ENCODE peak calls at places on chromosomes 11 and 22, in seven cellular contexts. Q is Panc1, W is HepG2, V is upper lobe of left lung, G is GM23338, K is HCT116, I is GM12878. M is an unnamed sample.

GRCh38 chr22:19208287-19208847 is 29.8 kb upstream of the SLC25A1 start:
- ATAC-seq in Q (no peak), W (no peak), V (no peak), G (no peak), K (no peak), I (no peak), M (no peak)

GRCh38 chr11:73659961-73660360 is 13.6 kb downstream of the PLEKHB1 start:
- ATAC-seq in Q (no peak), W (no peak), V (no peak), G (no peak), K (no peak), I (no peak), M (no peak)

GRCh38 chr22:27181537-27181936 is 524.1 kb downstream of the MIAT start:
- ATAC-seq in Q (no peak), W (no peak), V (no peak), G (no peak), K (no peak), I (no peak), M (no peak)

GRCh38 chr11:117039897-117040296 is 58.3 kb downstream of the SIK3 start:
- ATAC-seq in Q (peak), W (no peak), V (no peak), G (no peak), K (no peak), I (peak), M (no peak)

GRCh38 chr11:79437981-79438630 is 2.7 kb downstream of the TENM4 start:
- ATAC-seq in Q (peak), W (no peak), V (no peak), G (peak), K (no peak), I (no peak), M (peak)

GRCh38 chr11:16337421-16338213 is 18.7 kb downstream of the SOX6 start:
- ATAC-seq in Q (no peak), W (no peak), V (no peak), G (no peak), K (no peak), I (no peak), M (no peak)

GRCh38 chr11:80281194-80281593 is 840.4 kb upstream of the TENM4 start:
- ATAC-seq in Q (no peak), W (no peak), V (peak), G (no peak), K (no peak), I (no peak), M (no peak)

GRCh38 chr11:118488480-118489109 is 38.7 kb upstream of the TTC36 start:
- ATAC-seq in Q (peak), W (peak), V (no peak), G (peak), K (peak), I (peak), M (no peak)

GRCh38 chr11:2837096-2837601 is 48.4 kb downstream of the CDKN1C start:
- ATAC-seq in Q (peak), W (peak), V (peak), G (peak), K (peak), I (no peak), M (peak)

GRCh38 chr22:33789690-33790253 is 130.5 kb downstream of the LARGE1 start:
- ATAC-seq in Q (no peak), W (no peak), V (no peak), G (no peak), K (no peak), I (peak), M (no peak)

GRCh38 chr11:125873881-125874555 is 13.4 kb upstream of the HYLS1 start:
- ATAC-seq in Q (peak), W (peak), V (no peak), G (peak), K (peak), I (no peak), M (no peak)

DNA sequence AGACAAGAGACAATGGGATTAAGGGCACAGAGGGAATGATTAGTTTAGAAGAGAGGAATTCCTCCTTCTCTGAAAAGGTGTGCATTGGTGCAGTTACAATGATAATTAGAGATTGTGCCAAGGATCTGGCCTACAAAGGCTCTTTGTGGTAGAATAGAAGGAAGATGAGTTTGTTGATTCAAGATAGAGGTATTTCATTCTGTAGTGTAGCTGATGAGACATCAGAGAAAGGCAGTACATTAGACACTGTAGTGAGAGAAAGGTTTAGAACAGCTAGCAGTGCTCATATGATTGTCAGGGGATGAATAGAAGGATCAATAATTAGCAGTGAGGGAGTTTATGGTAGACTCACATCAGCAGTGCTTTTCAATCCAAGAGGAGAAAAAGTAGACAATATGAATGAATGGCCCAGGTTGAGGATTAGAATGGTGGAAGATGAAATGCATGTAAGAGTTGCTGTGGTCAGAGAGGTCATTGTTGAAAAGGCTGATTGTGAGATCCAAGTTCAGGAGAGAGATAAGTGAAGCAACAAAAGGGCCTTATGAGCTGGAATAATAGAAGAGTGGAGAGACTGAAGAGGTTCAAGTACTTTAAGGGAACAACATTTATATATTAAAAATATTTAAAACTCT is 28.9 kb downstream of the SIK2 start:
- ATAC-seq in Q (peak), W (peak), V (no peak), G (no peak), K (peak), I (peak), M (no peak)
- H3K27ac ChIP-seq in Q (no peak), W (peak), V (no peak), G (no peak), K (no peak), I (no peak), M (no peak)

GRCh38 chr22:38240734-38241252 is 32.0 kb downstream of the TMEM184B start:
- ATAC-seq in Q (peak), W (no peak), V (no peak), G (peak), K (peak), I (no peak), M (peak)
- TF ChIP-seq POLR2AphosphoS5 in Q (no peak), W (no peak), V (no peak), G (no peak), K (peak), I (no peak), M (no peak)

GRCh38 chr11:10634407-10634806 is 59.1 kb downstream of the IRAG1 start:
- ATAC-seq in Q (no peak), W (no peak), V (no peak), G (no peak), K (no peak), I (no peak), M (no peak)

GRCh38 chr11:10639350-10639749 is 54.2 kb downstream of the IRAG1 start:
- ATAC-seq in Q (no peak), W (no peak), V (no peak), G (no peak), K (no peak), I (no peak), M (no peak)

GRCh38 chr11:10638285-10638684 is 55.3 kb downstream of the IRAG1 start:
- ATAC-seq in Q (no peak), W (no peak), V (no peak), G (no peak), K (no peak), I (no peak), M (peak)

GRCh38 chr11:10640308-10640707 is 53.2 kb downstream of the IRAG1 start:
- ATAC-seq in Q (no peak), W (no peak), V (no peak), G (no peak), K (no peak), I (no peak), M (no peak)

DNA sequence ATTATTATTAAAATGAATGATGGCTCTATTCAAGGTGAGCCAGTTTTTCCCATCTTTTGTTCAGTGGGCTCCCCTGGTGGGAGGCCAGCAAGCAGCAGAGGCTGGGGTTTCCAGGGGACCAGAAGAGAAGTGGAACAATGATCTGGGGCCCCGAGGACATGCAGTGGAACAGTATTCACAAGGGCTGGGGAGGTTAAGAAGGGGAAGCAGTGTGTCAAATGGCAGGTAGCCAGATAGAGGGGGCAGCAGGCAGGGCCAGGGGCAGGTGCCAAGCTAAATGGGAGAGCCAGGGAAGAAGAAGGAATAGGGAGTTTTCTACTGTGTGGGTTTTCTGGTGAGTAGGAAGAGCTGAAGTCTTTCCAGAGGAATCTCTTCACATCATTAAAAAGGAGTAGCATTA is 55.9 kb downstream of the IRAG1 start:
- ATAC-seq in Q (no peak), W (no peak), V (no peak), G (no peak), K (no peak), I (no peak), M (no peak)
- H3K27ac ChIP-seq in Q (no peak), W (no peak), V (no peak), G (no peak), K (peak), I (no peak), M (peak)

DNA sequence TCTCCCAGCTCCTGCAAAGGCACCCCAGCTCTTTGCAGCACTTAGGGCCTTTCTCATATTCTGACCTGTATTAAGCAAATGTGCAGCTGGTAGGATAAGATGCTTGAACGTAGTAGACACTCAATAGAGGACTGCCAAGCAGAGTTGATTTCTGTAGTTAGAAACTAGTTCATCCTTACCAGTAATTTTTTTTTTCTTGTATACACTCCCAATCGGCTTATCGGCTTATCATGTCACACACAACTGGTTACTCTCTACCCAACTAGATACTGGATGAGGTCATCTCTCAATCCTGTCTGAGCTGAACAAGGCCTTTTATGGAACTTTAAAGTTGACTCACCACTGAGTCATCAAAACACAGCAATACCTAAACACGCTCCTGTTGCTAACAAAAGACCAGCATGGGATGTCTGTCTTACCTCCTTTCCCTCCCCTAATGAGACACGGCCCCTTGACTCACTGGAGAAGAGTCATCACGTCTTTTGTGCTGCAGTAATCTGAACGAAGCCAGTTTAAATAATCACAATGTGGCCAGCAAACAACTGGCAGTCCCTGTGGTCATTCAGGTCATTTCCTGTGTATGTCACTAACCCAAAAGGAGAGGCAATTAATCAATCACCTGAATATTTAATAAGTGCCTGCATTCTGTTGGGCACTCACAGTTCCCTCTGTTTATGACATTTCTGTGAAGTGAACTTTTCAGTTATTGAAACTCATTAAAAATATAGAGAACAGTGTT is 7.5 kb upstream of the WEE1 start:
- ATAC-seq in Q (peak), W (peak), V (peak), G (peak), K (peak), I (peak), M (peak)
- TF ChIP-seq POLR2AphosphoS5 in Q (peak), W (peak), V (peak), G (no peak), K (peak), I (no peak), M (peak)

GRCh38 chr22:48366056-48366455 is 1461.6 kb downstream of the BRD1 start:
- ATAC-seq in Q (no peak), W (no peak), V (no peak), G (no peak), K (no peak), I (no peak), M (no peak)

GRCh38 chr22:48367731-48368130 is 1459.9 kb downstream of the BRD1 start:
- ATAC-seq in Q (no peak), W (no peak), V (no peak), G (no peak), K (no peak), I (no peak), M (no peak)

GRCh38 chr22:48362736-48363404 is 1464.8 kb downstream of the BRD1 start:
- ATAC-seq in Q (no peak), W (no peak), V (no peak), G (no peak), K (no peak), I (no peak), M (no peak)

GRCh38 chr22:48366591-48366990 is 1461.1 kb downstream of the BRD1 start:
- ATAC-seq in Q (no peak), W (no peak), V (no peak), G (no peak), K (no peak), I (no peak), M (no peak)

DNA sequence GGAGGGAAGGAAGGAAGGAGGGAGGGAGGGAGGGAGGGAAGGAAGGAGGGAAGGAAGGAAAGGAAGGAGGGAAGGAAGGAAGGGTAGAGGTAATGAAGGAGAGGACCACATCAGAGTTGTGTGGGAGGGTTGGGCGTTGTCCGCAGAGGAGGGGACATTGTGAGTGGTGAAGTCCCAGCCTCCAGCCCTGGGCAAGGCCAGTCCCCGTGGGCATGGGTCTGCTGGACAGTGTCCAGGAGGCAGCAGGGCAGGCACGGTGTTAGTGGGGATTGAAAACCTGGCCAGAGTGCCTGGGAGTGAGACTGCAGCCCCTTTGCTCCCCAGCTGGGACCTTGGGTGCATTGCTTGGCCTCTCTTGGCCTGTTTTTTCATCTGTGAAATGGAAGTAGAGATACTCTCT is 1462.3 kb downstream of the BRD1 start:
- ATAC-seq in Q (no peak), W (no peak), V (no peak), G (no peak), K (no peak), I (no peak), M (no peak)
- H3K27ac ChIP-seq in Q (no peak), W (no peak), V (no peak), G (no peak), K (no peak), I (no peak), M (no peak)

GRCh38 chr11:91926967-91927366 is 297.7 kb upstream of the FAT3 start:
- ATAC-seq in Q (no peak), W (no peak), V (no peak), G (no peak), K (no peak), I (no peak), M (peak)

GRCh38 chr11:91935120-91935519 is 289.5 kb upstream of the FAT3 start:
- ATAC-seq in Q (no peak), W (no peak), V (no peak), G (no peak), K (no peak), I (no peak), M (no peak)

GRCh38 chr11:91927448-91927847 is 297.2 kb upstream of the FAT3 start:
- ATAC-seq in Q (no peak), W (no peak), V (no peak), G (no peak), K (no peak), I (no peak), M (no peak)

DNA sequence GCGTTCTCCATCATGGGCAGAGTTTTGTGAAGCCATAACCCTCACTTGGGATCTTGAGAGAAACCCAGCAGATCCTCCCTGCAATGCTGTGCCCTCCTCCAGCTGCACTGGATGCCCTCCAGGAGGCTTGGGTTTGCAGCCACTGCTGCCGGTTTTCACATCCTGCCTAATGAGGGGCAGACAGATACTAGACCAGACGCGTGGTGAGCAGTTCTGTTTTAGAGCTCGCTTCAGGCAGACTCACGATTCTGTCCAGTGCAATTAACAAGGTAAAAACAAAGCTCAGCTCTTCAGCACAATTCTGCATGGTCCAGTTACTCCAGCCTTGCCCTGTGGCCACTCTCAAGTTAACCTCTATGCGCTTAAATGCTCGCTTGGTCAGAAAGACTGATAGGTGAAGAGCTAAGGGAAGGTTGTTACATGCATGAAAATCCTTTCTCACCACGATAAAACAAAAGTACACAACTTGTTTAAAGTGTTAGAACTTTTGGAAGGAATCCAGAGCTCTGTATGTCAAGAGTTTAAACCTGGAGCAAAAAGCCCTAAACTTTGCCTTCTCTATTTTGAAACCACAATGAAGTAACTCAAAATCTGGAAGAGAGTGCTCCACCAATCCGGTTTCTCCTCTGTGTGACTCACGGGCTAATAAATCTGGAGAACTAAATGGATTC is 292.3 kb upstream of the FAT3 start:
- ATAC-seq in Q (no peak), W (no peak), V (no peak), G (no peak), K (no peak), I (no peak), M (no peak)
- TF ChIP-seq POLR2AphosphoS5 in Q (no peak), W (no peak), V (no peak), G (no peak), K (no peak), I (no peak), M (no peak)

DNA sequence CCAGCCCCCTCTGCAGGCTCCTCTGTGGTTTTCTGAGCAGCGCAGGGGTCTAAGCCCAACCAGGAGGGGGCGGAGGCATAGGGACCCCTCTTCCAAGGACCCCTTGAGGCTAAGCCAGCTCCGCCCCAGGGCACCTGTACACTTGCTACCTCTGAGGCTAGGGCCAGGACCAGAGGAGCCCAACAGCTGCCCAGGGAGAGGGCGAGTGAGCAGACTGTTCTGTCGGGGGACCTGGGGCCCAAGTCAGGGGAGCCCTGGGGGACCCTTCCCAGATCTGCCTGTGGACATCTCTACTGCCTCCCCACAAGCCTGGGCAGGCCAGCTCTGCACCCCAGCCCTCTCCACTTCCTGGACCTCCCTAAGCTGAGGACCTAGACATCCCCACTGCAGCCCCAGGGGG is 1.8 kb downstream of the B4GALNT4 start:
- ATAC-seq in Q (no peak), W (no peak), V (peak), G (peak), K (no peak), I (peak), M (no peak)
- H3K27ac ChIP-seq in Q (peak), W (no peak), V (no peak), G (no peak), K (peak), I (no peak), M (no peak)

DNA sequence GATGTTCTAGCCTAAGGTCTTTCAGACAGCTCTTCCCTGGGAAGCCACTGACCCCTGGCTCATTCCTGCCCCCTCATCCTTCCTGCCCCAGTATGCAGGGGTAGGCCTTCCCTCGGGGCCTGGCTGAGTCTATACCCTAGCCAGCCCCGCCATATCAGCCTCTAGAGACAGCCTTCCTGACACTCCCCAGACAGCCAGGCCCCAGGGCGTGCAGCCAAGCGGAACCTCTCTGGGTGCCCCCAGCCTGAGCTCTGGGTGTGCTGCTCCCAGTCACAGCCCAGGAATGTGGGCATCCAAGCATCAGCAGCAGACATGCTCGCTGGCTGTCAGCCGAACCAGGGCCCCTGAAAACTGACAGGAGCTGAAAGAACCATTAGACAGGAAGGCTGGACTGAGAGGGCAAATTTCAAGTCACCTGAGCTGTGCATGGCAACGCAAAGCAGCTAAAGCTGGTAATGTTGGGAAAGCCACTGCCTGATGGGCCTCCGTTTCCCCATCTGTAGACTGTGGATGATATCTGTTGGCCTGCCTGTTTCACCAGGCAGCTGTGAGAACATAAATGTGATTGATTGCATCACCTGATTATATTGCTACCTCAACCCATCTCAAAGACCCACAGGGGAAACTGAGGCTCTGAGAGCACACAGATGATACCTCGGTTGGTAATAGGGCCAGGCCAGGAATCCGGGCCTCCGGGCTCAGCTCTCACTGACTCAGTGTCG is 93.2 kb downstream of the LRRC32 start:
- ATAC-seq in Q (peak), W (peak), V (peak), G (no peak), K (peak), I (no peak), M (no peak)
- TF ChIP-seq POLR2AphosphoS5 in Q (no peak), W (no peak), V (peak), G (no peak), K (no peak), I (no peak), M (peak)